ENCODE peak calls at places on chromosomes 11 and 22, in ten cellular contexts. C is kidney; W is COR-L47; I is activated T-cell treated with anti-CD3 and anti-CD28 coated beads, Interleukin-2, amount 50 U/mL, for 72 hours; O is Kasumi-1; J is A549; E is breast epithelium; H is Calu3; Y is activated CD8-positive, alpha-beta memory T cell treated with anti-CD3 and anti-CD28 coated beads, Interleukin-2, amount 50 U/mL, for 48 hours; V is left ventricle myocardium superior. D is an unnamed sample.
A peak's percentile ranks its signal among the peaks of the same experiment; 100 is the strongest.

GRCh38 chr11:94417386-94417987 is 16.3 kb upstream of the GPR83 start:
- DNase-seq in C (no peak), W (no peak), I (no peak), O (peak; percentile 54), J (peak; percentile 28), E (no peak), H (no peak), Y (no peak), V (no peak), D (peak; percentile 68)

GRCh38 chr22:29609139-29609538 is 5.7 kb downstream of the NF2 start:
- DNase-seq in C (no peak), W (no peak), I (no peak), O (no peak), J (peak; percentile 24), E (no peak), H (no peak), Y (no peak), V (no peak), D (peak; percentile 31)

GRCh38 chr22:24810043-24810749 is 4.2 kb downstream of the SGSM1 start:
- DNase-seq in C (no peak), W (peak; percentile 92), I (no peak), O (no peak), J (no peak), E (no peak), H (no peak), Y (no peak), V (no peak), D (peak; percentile 32)

GRCh38 chr22:46086577-46087335 is 63.6 kb upstream of the PPARA start:
- DNase-seq in C (peak; percentile 72), W (no peak), I (no peak), O (no peak), J (no peak), E (no peak), H (no peak), Y (no peak), V (peak; percentile 48), D (no peak)

GRCh38 chr11:116138280-116138679 is 634.1 kb upstream of the CADM1 start:
- DNase-seq in C (no peak), W (no peak), I (no peak), O (no peak), J (no peak), E (no peak), H (no peak), Y (no peak), V (no peak), D (no peak)

GRCh38 chr11:130480721-130481140 is 32.3 kb downstream of the ADAMTS15 start:
- DNase-seq in C (no peak), W (no peak), I (no peak), O (no peak), J (no peak), E (no peak), H (no peak), Y (no peak), V (no peak), D (no peak)

GRCh38 chr22:38715852-38716251 is 10.1 kb downstream of the GTPBP1 start:
- DNase-seq in C (no peak), W (no peak), I (no peak), O (no peak), J (no peak), E (no peak), H (no peak), Y (no peak), V (no peak), D (no peak)

GRCh38 chr11:123129920-123130319 is 65.1 kb downstream of the CLMP start:
- DNase-seq in C (no peak), W (no peak), I (no peak), O (no peak), J (no peak), E (no peak), H (no peak), Y (no peak), V (no peak), D (peak; percentile 41)

GRCh38 chr11:61516191-61516590 is 7.6 kb downstream of the LRRC10B start:
- DNase-seq in C (no peak), W (no peak), I (no peak), O (no peak), J (no peak), E (no peak), H (no peak), Y (no peak), V (no peak), D (no peak)